ENCODE peak calls at places on chromosomes 4 and X, in nine cellular contexts. G is hepatocyte, S is psoas muscle, L is cardiac muscle cell, E is fibroblast of lung, N is GM12878, V is tibial artery, Y is tibial nerve, Q is suprapubic skin. T is an unnamed sample.

GRCh38 chr4:180913750-180914149 is 1329.5 kb upstream of the TENM3 start:
- DNase-seq in G (no peak), S (no peak), L (peak; percentile 0), E (no peak), N (no peak), V (no peak), Y (no peak), Q (no peak), T (no peak)

GRCh38 chr4:24514808-24515207 is 69.5 kb downstream of the DHX15 start:
- DNase-seq in G (no peak), S (no peak), L (no peak), E (no peak), N (no peak), V (no peak), Y (no peak), Q (no peak), T (no peak)

GRCh38 chrX:45699158-45699557 is 498.5 kb upstream of the DIPK2B start:
- DNase-seq in G (no peak), S (no peak), L (peak; percentile 57), E (peak; percentile 17), N (no peak), V (no peak), Y (no peak), Q (no peak), T (no peak)

GRCh38 chr4:26731342-26731741 is 129.3 kb upstream of the STIM2 start:
- DNase-seq in G (no peak), S (no peak), L (no peak), E (no peak), N (peak; percentile 13), V (no peak), Y (no peak), Q (no peak), T (no peak)

GRCh38 chr4:156794863-156795262 is 176.7 kb downstream of the PDGFC start:
- DNase-seq in G (no peak), S (no peak), L (no peak), E (no peak), N (no peak), V (no peak), Y (no peak), Q (no peak), T (no peak)

GRCh38 chr4:3067473-3068001 is 6.8 kb downstream of the HTT-AS start:
- DNase-seq in G (no peak), S (no peak), L (no peak), E (no peak), N (no peak), V (no peak), Y (no peak), Q (no peak), T (no peak)

GRCh38 chrX:9614016-9614415 is 149.2 kb downstream of the TBL1X start:
- DNase-seq in G (no peak), S (no peak), L (peak; percentile 54), E (peak; percentile 26), N (no peak), V (no peak), Y (no peak), Q (no peak), T (no peak)

GRCh38 chrX:123562342-123563146 is 170.3 kb downstream of the THOC2 start:
- DNase-seq in G (no peak), S (no peak), L (no peak), E (no peak), N (no peak), V (no peak), Y (no peak), Q (no peak), T (no peak)

GRCh38 chr4:138444260-138444659 is 202.1 kb upstream of the SLC7A11 start:
- DNase-seq in G (no peak), S (no peak), L (no peak), E (no peak), N (no peak), V (no peak), Y (no peak), Q (no peak), T (no peak)

GRCh38 chrX:19569930-19570329 is 54.6 kb upstream of the MAP3K15 start:
- DNase-seq in G (no peak), S (no peak), L (no peak), E (no peak), N (no peak), V (no peak), Y (no peak), Q (no peak), T (no peak)

GRCh38 chr4:153789741-153790651 is 1.1 kb upstream of the SFRP2 start:
- DNase-seq in G (no peak), S (no peak), L (no peak), E (peak; percentile 26), N (no peak), V (peak; percentile 23), Y (no peak), Q (no peak), T (no peak)

GRCh38 chrX:45900751-45901150 is 644.5 kb downstream of the ZNF674 start:
- DNase-seq in G (peak; percentile 16), S (no peak), L (peak; percentile 62), E (peak; percentile 79), N (no peak), V (no peak), Y (no peak), Q (no peak), T (no peak)

GRCh38 chrX:17697191-17697590 is 40.1 kb upstream of the SCML1 start:
- DNase-seq in G (no peak), S (no peak), L (peak; percentile 51), E (peak; percentile 25), N (no peak), V (no peak), Y (no peak), Q (no peak), T (no peak)

GRCh38 chr4:15234585-15235126 is 193.2 kb upstream of the C1QTNF7 start:
- DNase-seq in G (peak; percentile 30), S (no peak), L (peak; percentile 90), E (peak; percentile 97), N (no peak), V (no peak), Y (no peak), Q (no peak), T (no peak)

GRCh38 chr4:40842318-40842717 is 92.6 kb downstream of the NSUN7 start:
- DNase-seq in G (no peak), S (no peak), L (no peak), E (peak; percentile 42), N (no peak), V (no peak), Y (no peak), Q (no peak), T (no peak)

GRCh38 chr4:17336524-17336941 is 175.4 kb downstream of the QDPR start:
- DNase-seq in G (no peak), S (peak; percentile 14), L (peak; percentile 52), E (no peak), N (peak; percentile 93), V (no peak), Y (no peak), Q (peak; percentile 66), T (no peak)

GRCh38 chrX:33970028-33970932 is 161.8 kb downstream of the FAM47A start:
- DNase-seq in G (no peak), S (no peak), L (no peak), E (no peak), N (no peak), V (no peak), Y (no peak), Q (no peak), T (no peak)
- H3K9me3 ChIP-seq in G (no peaks in the 10 kb centered on the region), S (no peaks in the 10 kb centered on the region), L (no peaks in the 10 kb centered on the region), E (no peaks in the 10 kb centered on the region), N (no peaks in the 10 kb centered on the region), V (no peaks in the 10 kb centered on the region), Y (no peaks in the 10 kb centered on the region), Q (no peaks in the 10 kb centered on the region), T (no peaks in the 10 kb centered on the region)

GRCh38 chr4:139740121-139740520 is 74.5 kb downstream of the MGST2 start:
- DNase-seq in G (no peak), S (peak; percentile 57), L (peak; percentile 44), E (no peak), N (no peak), V (no peak), Y (no peak), Q (peak; percentile 68), T (no peak)

GRCh38 chr4:139743027-139743426 is 77.4 kb downstream of the MGST2 start:
- DNase-seq in G (no peak), S (no peak), L (no peak), E (no peak), N (no peak), V (no peak), Y (no peak), Q (no peak), T (no peak)

GRCh38 chr4:139744232-139744631 is 78.6 kb downstream of the MGST2 start:
- DNase-seq in G (no peak), S (no peak), L (no peak), E (no peak), N (no peak), V (no peak), Y (no peak), Q (no peak), T (no peak)

GRCh38 chr4:139738846-139739613 is 73.4 kb downstream of the MGST2 start:
- DNase-seq in G (no peak), S (no peak), L (no peak), E (no peak), N (no peak), V (no peak), Y (no peak), Q (no peak), T (no peak)

DNA sequence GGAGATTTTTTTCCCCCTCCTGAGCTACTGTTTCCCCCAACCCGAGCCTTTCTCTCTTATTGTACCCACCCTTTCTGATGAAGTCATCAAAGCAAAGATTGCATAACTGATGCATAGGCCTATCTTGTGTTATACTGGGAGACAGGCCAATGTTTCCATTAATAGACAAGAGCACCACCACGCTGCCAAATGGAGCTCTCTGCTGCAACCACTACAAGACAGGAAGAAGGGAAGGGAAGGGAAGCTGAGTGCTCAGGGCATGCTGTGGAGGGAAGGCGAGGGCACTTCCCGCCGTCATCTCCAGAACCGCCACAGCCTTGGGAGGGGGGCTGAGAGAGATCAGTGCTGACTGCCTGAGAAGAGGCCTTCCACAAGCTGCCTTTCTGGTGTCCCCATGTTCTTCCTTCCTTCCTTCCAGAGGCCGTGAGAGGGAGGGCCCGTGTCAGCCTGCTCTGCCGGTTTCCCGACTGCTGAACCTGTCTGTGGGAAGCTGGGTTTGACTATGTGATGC is 75.0 kb downstream of the MGST2 start:
- DNase-seq in G (peak; percentile 83), S (peak; percentile 62), L (peak; percentile 97), E (peak; percentile 98), N (no peak), V (peak; percentile 85), Y (peak; percentile 30), Q (peak; percentile 79), T (peak; percentile 81)
- TF ChIP-seq CTCF in G (peak; percentile 32), S (peak; percentile 14), L (peak; percentile 35), E (no peak), N (no peak), V (peak; percentile 17), Y (peak; percentile 30), Q (no peak), T (no peak)

GRCh38 chr4:113572620-113573019 is 188.9 kb downstream of the CAMK2D start:
- DNase-seq in G (no peak), S (no peak), L (no peak), E (no peak), N (no peak), V (no peak), Y (no peak), Q (no peak), T (no peak)
- H3K4me1 ChIP-seq in G (peaks cover 14% of the 10 kb centered on the region), S (peaks cover 30% of the 10 kb centered on the region), L (peaks cover 16% of the 10 kb centered on the region), E (peaks cover 13% of the 10 kb centered on the region), N (no peaks in the 10 kb centered on the region), V (peaks cover 24% of the 10 kb centered on the region), Y (peaks cover 20% of the 10 kb centered on the region), Q (peaks cover 18% of the 10 kb centered on the region), T (peaks cover 7% of the 10 kb centered on the region)

DNA sequence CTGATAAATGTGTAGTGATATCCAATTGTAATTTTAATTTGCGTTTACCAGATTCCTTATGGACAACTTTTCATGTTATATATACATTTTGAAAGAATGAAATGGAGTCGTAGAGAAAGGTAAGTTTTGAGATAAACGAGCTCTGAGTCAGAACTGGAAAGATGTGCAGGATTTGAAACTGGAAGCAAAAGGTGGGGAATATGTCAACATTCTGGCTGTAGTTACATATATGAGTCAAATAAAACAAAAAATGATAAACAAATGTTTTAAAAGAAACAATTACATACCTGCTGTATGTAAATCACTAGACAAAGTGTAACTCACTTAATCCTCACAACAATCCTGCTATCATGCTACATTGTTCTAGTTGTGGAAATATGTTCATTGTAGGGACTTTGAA is 84.0 kb downstream of the LPAR4 start:
- DNase-seq in G (no peak), S (no peak), L (no peak), E (no peak), N (no peak), V (no peak), Y (no peak), Q (no peak), T (no peak)
- H3K9me3 ChIP-seq in G (no peaks in the 10 kb centered on the region), S (no peaks in the 10 kb centered on the region), L (no peaks in the 10 kb centered on the region), E (no peaks in the 10 kb centered on the region), N (no peaks in the 10 kb centered on the region), V (no peaks in the 10 kb centered on the region), Y (no peaks in the 10 kb centered on the region), Q (no peaks in the 10 kb centered on the region), T (no peaks in the 10 kb centered on the region)